ENCODE peak calls at places on chromosome 1, in six cellular contexts. Q, A, P, E, N and L are unnamed samples.
A peak's percentile ranks its signal among the peaks of the same experiment; 100 is the strongest.

GRCh38 chr1:171434717-171435346 is 50.5 kb upstream of the PRRC2C start:
- DNase-seq in A (peak; percentile 91), E (no peak), P (peak; percentile 71), N (no peak), Q (peak; percentile 37), L (peak; percentile 69)

GRCh38 chr1:225735252-225736149 is 42.1 kb upstream of the SRP9 start:
- DNase-seq in P (peak; percentile 94), N (peak; percentile 92), E (no peak), A (peak; percentile 98), Q (peak; percentile 97), L (peak; percentile 95)

GRCh38 chr1:9279172-9279840 is 13.4 kb upstream of the SPSB1 start:
- DNase-seq in E (no peak), Q (no peak), A (no peak), P (no peak), N (no peak), L (peak; percentile 31)

GRCh38 chr1:207745285-207745684 is 6.6 kb upstream of the CD46 start:
- DNase-seq in P (no peak), E (no peak), A (peak; percentile 54), N (no peak), Q (no peak), L (peak; percentile 48)

GRCh38 chr1:15617874-15618684 is 821 bp downstream of the DDI2 start:
- DNase-seq in N (peak; percentile 91), P (no peak), E (peak; percentile 67), Q (no peak), A (no peak), L (peak; percentile 39)

GRCh38 chr1:234871710-234872262 is 256.9 kb downstream of the TOMM20 start:
- DNase-seq in Q (no peak), A (peak; percentile 52), P (no peak), N (no peak), E (peak; percentile 70), L (no peak)

GRCh38 chr1:233707153-233707905 is 93.4 kb downstream of the KCNK1 start:
- DNase-seq in E (no peak), P (no peak), Q (peak; percentile 86), N (no peak), A (peak; percentile 49), L (peak; percentile 0)

GRCh38 chr1:9443913-9444445 is 95.3 kb upstream of the SLC25A33 start:
- DNase-seq in E (no peak), Q (peak; percentile 26), P (no peak), A (no peak), N (no peak), L (no peak)

GRCh38 chr1:34865981-34866761 is 6.6 kb upstream of the SMIM12 start:
- DNase-seq in E (peak; percentile 96), Q (peak; percentile 72), A (peak; percentile 72), P (peak; percentile 33), N (peak; percentile 98), L (peak; percentile 91)

GRCh38 chr1:214188835-214189234 is 92.1 kb upstream of the SMYD2 start:
- DNase-seq in N (no peak), E (no peak), A (no peak), P (no peak), Q (no peak), L (no peak)

GRCh38 chr1:116808476-116809180 is 54.4 kb downstream of the CD2 start:
- DNase-seq in Q (peak; percentile 42), N (no peak), P (no peak), A (no peak), E (no peak), L (no peak)

GRCh38 chr1:233654667-233655432 is 40.9 kb downstream of the KCNK1 start:
- DNase-seq in Q (no peak), N (no peak), E (no peak), A (peak; percentile 15), P (no peak), L (no peak)

GRCh38 chr1:86258106-86258505 is 101.5 kb upstream of the COL24A1 start:
- DNase-seq in N (no peak), A (peak; percentile 22), Q (no peak), E (no peak), P (no peak), L (peak; percentile 74)

GRCh38 chr1:9289090-9289534 is 3.6 kb upstream of the SPSB1 start:
- DNase-seq in Q (no peak), N (peak; percentile 94), P (peak; percentile 68), E (peak; percentile 91), A (peak; percentile 87), L (peak; percentile 51)

GRCh38 chr1:217627431-217627830 is 3.5 kb downstream of the GPATCH2 start:
- DNase-seq in E (no peak), Q (no peak), P (no peak), A (no peak), N (no peak), L (no peak)

GRCh38 chr1:217626321-217626720 is 4.6 kb downstream of the GPATCH2 start:
- DNase-seq in A (no peak), E (no peak), N (no peak), Q (no peak), P (no peak), L (no peak)

GRCh38 chr1:217630711-217631591 is at the start of the genes GPATCH2 and SPATA17:
- DNase-seq in A (peak; percentile 94), P (peak; percentile 88), E (peak; percentile 90), Q (peak; percentile 88), N (peak; percentile 94), L (peak; percentile 81)
- TF ChIP-seq CTCF in A (peak; percentile 40), P (peak; percentile 59), E (peak; percentile 60), Q (no peak), N (no peak), L (no peak)

GRCh38 chr1:191752342-191752741 is 405.9 kb upstream of the RGS18 start:
- DNase-seq in A (no peak), N (no peak), E (no peak), P (no peak), Q (no peak), L (no peak)
- TF ChIP-seq CTCF in A (no peak), N (no peak), E (peak; percentile 50), P (no peak), Q (no peak), L (no peak)

GRCh38 chr1:32759997-32760623 is 57.0 kb downstream of the YARS1 start:
- DNase-seq in N (peak; percentile 95), P (no peak), A (no peak), Q (peak; percentile 99), E (peak; percentile 99), L (no peak)

GRCh38 chr1:32758177-32758794 is 55.7 kb upstream of the SYNC start:
- DNase-seq in P (no peak), A (no peak), Q (no peak), N (no peak), E (no peak), L (no peak)

GRCh38 chr1:32757213-32757895 is 54.8 kb upstream of the SYNC start:
- DNase-seq in N (no peak), P (no peak), A (no peak), E (no peak), Q (no peak), L (no peak)

GRCh38 chr1:32759521-32759980 is 57.0 kb upstream of the SYNC start:
- DNase-seq in E (peak; percentile 71), A (no peak), Q (peak; percentile 75), N (no peak), P (no peak), L (no peak)

DNA sequence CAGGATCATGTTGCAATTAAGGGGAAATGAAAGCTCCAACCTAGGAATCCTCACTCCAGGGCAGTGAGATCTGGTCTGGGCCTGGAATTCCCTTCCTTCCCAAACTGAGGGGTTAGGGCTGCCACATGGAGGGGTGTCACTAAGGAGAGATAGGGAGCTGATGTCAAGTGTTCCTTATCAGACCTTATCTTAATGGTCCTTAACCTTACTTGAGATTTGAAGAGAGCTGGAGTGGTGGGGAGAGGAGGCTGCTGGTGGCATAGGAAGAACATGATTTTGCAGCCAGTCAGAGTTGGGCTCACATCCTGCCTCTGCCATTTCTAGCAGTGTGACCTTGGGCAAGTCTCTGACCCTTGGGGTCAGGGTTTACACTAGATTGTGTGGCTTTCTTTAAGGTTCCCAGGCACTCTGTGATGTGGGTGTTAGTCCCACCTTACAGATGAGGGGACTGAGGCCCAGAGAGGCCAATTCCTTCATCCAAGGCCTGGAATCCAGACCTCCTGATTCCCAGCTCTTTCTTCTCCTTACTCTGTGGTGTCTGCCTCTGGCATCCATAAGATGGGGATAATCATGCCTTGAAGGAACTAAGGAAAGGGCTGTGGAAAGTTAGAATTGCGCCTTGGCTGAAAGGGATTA is 56.3 kb upstream of the SYNC start:
- DNase-seq in A (no peak), N (no peak), E (peak; percentile 74), P (no peak), Q (no peak), L (no peak)
- TF ChIP-seq CTCF in A (no peak), N (no peak), E (no peak), P (no peak), Q (no peak), L (no peak)

DNA sequence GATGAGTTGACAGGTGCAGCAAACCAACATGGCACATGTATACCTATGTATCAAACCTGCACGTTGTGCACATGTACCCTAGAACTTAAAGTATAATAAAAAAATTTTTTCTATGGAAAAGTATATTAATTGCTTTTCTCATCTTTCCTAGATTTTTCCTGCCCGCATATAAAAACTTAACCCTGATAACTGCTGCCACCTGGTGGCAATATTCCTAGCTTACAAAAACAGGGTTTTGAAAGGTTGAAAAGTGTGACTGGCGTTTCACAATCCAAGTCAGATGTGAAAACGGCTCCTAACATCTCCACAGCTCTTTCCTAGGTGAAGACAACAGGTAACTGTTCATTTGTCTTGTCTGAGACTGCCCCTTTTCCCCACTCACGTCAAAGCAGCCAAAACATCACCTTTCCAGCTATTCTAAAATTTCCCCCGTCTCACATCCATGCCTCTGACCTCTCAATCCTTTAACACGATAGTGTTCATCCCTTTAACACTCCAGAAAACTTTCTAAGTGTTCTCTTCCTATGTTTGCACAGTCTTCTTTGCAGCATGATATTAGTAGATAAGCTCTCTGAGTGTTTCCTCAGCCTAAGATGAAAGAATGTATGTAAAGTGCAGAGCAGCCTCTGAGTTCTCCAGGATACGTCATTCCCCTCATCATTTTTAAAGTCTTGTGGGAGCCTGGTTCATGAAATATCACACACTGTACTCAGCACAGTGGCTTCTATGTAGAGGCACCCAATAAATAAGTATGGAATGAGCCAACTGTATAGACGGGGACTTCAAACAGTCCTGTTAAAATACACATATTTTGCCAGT is 27.5 kb downstream of the OVGP1 start:
- DNase-seq in A (peak; percentile 71), E (peak; percentile 82), N (no peak), P (peak; percentile 31), Q (peak; percentile 60), L (peak; percentile 35)
- TF ChIP-seq CTCF in A (peak; percentile 68), E (peak; percentile 86), N (no peak), P (peak; percentile 87), Q (peak; percentile 67), L (peak; percentile 69)

DNA sequence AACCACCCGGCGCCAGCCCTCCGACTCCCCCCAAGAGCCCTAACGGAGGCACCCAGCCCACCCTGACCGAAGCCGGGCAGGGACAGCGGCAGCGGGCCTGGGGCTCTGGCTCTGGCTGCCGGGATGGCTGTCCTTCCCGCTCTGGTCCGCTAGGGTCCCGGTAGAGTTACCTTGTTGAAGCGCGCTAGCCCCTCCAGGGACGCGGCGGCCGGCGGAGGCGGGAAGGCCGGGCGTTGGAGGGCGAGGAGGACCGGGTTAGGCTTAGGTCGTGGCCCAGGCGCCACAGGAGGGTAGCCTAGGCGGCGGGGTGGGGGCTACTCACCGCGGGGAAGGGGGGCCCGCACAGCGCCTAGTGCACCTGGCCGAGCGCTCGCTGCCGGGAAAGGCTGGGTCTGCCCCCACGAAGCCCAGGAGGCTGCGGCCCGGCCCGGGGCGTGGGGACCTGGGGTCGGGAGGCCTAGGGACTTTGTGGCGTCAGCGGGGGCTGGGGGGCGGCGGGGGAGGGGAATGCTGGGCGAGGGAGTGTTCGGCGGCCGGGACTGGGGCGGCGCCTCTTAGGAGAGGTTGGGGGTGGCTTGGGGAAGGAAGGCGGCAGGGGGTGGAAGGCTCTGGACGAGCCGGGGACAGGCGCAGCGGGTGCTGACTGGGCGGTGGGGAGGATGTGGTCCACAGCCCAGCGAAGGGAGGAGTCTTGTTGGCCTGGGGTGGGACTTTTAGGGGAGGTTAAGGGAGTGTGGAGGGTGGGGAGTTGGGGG is at the start of gene TRIM17:
- DNase-seq in N (no peak), A (no peak), Q (no peak), E (peak; percentile 94), P (no peak), L (no peak)
- TF ChIP-seq CTCF in N (no peak), A (peak; percentile 52), Q (peak; percentile 19), E (peak; percentile 76), P (no peak), L (peak; percentile 8)